ENCODE peak calls at places on chromosome 11, in four cellular contexts. D is kidney, L is endothelial cell of umbilical vein, K is ovary. H is an unnamed sample. For H3K4me1, the result is how much of the 10 kb centered on the place peaks cover.

GRCh38 chr11:14537134-14537599 is 17.0 kb upstream of the PSMA1 start:
- DNase-seq in L (peak), K (peak), D (no peak), H (peak)

GRCh38 chr11:116598036-116598435 is 174.8 kb downstream of the BUD13 start:
- DNase-seq in D (no peak), L (no peak), K (no peak), H (no peak)

GRCh38 chr11:3840870-3841425 is at the start of gene RHOG:
- DNase-seq in K (peak), D (peak), L (no peak), H (no peak)

GRCh38 chr11:46693597-46694012 is 6.8 kb downstream of the ARHGAP1 start:
- DNase-seq in D (no peak), L (no peak), K (no peak), H (no peak)

GRCh38 chr11:122748968-122749687 is 89.2 kb upstream of the CRTAM start:
- DNase-seq in L (peak), D (no peak), K (no peak), H (peak)

GRCh38 chr11:63620928-63621539 is 6.8 kb upstream of the PLAAT3 start:
- DNase-seq in K (no peak), D (no peak), L (no peak), H (no peak)

GRCh38 chr11:76978818-76979217 is 55.4 kb upstream of the B3GNT6 start:
- DNase-seq in K (no peak), D (no peak), L (no peak), H (no peak)

GRCh38 chr11:37177721-37178120 is 579.7 kb upstream of the RAG2 start:
- DNase-seq in K (no peak), D (no peak), L (no peak), H (no peak)

GRCh38 chr11:12914401-12914912 is 94.7 kb upstream of the RASSF10 start:
- DNase-seq in K (no peak), L (no peak), D (peak), H (no peak)

GRCh38 chr11:10307022-10307410 is 2.1 kb downstream of the ADM start:
- DNase-seq in L (no peak), D (no peak), K (no peak), H (no peak)

GRCh38 chr11:20529757-20530156 is 69.7 kb upstream of the SLC6A5 start:
- DNase-seq in D (no peak), L (no peak), K (no peak), H (no peak)

GRCh38 chr11:83477772-83478171 is 191.6 kb upstream of the CCDC90B start:
- DNase-seq in K (no peak), L (no peak), D (no peak), H (no peak)

GRCh38 chr11:70608568-70609314 is 210.4 kb downstream of the CTTN start:
- DNase-seq in D (peak), L (no peak), K (no peak), H (no peak)

GRCh38 chr11:45232341-45233080 is 53.6 kb downstream of the SYT13 start:
- DNase-seq in L (no peak), D (no peak), K (no peak), H (no peak)

GRCh38 chr11:45234306-45235006 is 51.7 kb downstream of the SYT13 start:
- DNase-seq in K (no peak), D (no peak), L (no peak), H (no peak)

GRCh38 chr11:45237666-45238348 is 48.3 kb downstream of the SYT13 start:
- DNase-seq in L (no peak), D (no peak), K (no peak), H (no peak)

GRCh38 chr11:45233121-45233803 is 52.9 kb downstream of the SYT13 start:
- DNase-seq in D (peak), L (peak), K (peak), H (peak)

GRCh38 chr11:45233804-45234170 is 52.4 kb downstream of the SYT13 start:
- DNase-seq in L (no peak), D (no peak), K (no peak), H (no peak)
- TF ChIP-seq CTCF in L (no peak), D (no peak), K (no peak), H (no peak)

GRCh38 chr11:39745401-39745800 is 1714.1 kb downstream of the LRRC4C start:
- DNase-seq in L (no peak), K (no peak), D (no peak), H (no peak)

GRCh38 chr11:39741066-39741465 is 1718.4 kb downstream of the LRRC4C start:
- DNase-seq in L (no peak), D (no peak), K (no peak), H (no peak)
- H3K4me1 ChIP-seq in L (under half), D (under half), K (under half), H (under half)

GRCh38 chr11:45662665-45663485 is 2.5 kb downstream of the CHST1 start:
- DNase-seq in L (peak), K (peak), D (peak), H (no peak)
- H3K4me3 ChIP-seq in L (no peak), K (no peak), D (no peak), H (no peak)

GRCh38 chr11:102179366-102179765 is 69.1 kb downstream of the YAP1 start:
- DNase-seq in L (no peak), D (no peak), K (no peak), H (no peak)
- TF ChIP-seq CTCF in L (no peak), D (no peak), K (no peak), H (no peak)

GRCh38 chr11:115148691-115149090 is 355.5 kb downstream of the CADM1 start:
- DNase-seq in D (peak), K (no peak), L (no peak), H (no peak)

GRCh38 chr11:115146425-115146824 is 357.8 kb downstream of the CADM1 start:
- DNase-seq in K (no peak), L (no peak), D (peak), H (no peak)

GRCh38 chr11:115148101-115148500 is 356.1 kb downstream of the CADM1 start:
- DNase-seq in K (no peak), D (peak), L (no peak), H (no peak)

GRCh38 chr11:115145316-115145715 is 358.9 kb downstream of the CADM1 start:
- DNase-seq in L (no peak), D (peak), K (no peak), H (no peak)

GRCh38 chr11:115147243-115147807 is 356.9 kb downstream of the CADM1 start:
- DNase-seq in L (no peak), K (no peak), D (peak), H (no peak)
- H3K4me1 ChIP-seq in L (under half), K (under half), D (under half), H (under half)

GRCh38 chr11:65577756-65578109 is 1.9 kb downstream of the EHBP1L1 start:
- DNase-seq in K (no peak), L (no peak), D (no peak), H (no peak)

GRCh38 chr11:65574963-65575567 is 788 bp upstream of the EHBP1L1 start:
- DNase-seq in K (no peak), D (peak), L (peak), H (no peak)

GRCh38 chr11:65575568-65576231 is at the start of gene EHBP1L1:
- DNase-seq in K (peak), D (peak), L (peak), H (peak)

GRCh38 chr11:65576867-65577755 is 1.3 kb downstream of the EHBP1L1 start:
- DNase-seq in L (peak), D (peak), K (peak), H (peak)

DNA sequence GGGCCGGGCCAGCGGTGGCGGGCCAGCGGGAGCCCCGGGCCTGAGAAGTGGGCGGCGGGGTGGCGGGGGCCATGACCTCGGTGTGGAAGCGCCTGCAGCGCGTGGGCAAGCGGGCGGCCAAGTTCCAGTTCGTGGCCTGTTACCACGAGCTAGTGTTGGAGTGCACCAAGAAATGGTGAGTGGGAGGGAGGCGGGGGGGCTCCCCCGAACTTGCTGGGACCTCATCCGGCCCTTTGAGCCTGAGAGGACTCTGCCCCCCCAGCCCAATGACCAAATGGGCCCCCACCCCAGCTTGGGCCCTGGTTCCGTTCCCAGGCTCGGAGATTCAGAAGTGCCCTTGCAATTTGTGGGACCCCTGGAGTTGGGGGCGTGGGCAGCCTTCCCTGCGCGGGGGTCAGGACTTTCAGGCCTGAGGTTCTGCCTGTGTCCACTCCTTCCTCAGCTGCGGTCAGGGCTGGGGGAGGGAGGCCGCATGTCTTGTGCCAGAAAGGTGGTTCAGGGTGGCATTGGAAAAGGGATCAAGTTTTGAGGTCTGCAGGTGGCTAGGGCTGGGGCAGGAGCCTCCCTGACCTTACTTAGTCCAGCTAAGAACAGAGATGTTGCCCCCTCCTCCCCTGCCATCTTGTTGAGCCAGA is 496 bp downstream of the EHBP1L1 start:
- DNase-seq in D (peak), K (peak), L (no peak), H (no peak)
- H3K4me3 ChIP-seq in D (peak), K (peak), L (peak), H (peak)

GRCh38 chr11:60860943-60861342 is 5.2 kb upstream of the PTGDR2 start:
- DNase-seq in K (no peak), L (no peak), D (no peak), H (no peak)

GRCh38 chr11:60858236-60858635 is 2.5 kb upstream of the PTGDR2 start:
- DNase-seq in K (no peak), L (no peak), D (no peak), H (no peak)

GRCh38 chr11:60857378-60858232 is 1.9 kb upstream of the PTGDR2 start:
- DNase-seq in L (no peak), K (no peak), D (no peak), H (no peak)

GRCh38 chr11:60858731-60859464 is 3.1 kb upstream of the PTGDR2 start:
- DNase-seq in L (no peak), K (no peak), D (peak), H (no peak)

DNA sequence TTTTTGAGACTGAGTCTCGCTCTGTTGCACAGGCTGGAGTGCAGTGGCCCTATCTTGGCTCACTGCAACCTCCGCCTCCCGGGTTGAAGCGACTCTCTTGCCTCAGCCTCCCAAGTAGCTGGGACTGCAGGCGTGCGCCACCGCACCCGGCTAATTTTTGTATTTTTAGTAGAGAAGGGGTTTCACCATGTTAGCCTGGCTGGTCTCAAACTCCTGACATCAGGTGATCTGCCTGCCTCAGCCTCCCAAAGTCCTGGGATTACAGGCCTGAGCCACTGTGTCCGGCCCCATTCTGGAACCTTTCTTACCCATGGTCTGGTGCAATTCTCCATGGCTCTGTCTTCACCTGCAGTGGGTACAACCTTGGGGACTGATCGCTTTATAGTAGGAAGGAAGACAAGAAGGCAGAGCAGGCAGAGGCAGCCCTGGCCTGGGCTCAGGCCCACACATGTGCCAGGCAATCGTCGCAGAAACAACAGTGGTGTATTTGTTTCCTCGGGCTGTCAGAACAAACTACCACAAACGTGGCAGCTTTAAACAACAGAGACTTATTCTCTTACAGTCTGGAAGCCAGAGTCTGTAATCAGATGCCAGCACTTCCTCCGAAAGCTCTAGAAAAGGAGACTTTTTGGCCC is 4.0 kb upstream of the PTGDR2 start:
- DNase-seq in D (peak), L (no peak), K (no peak), H (no peak)
- TF ChIP-seq CTCF in D (no peak), L (no peak), K (no peak), H (no peak)